ENCODE peak calls at places on chromosomes 13 and 19, in six cellular contexts. K is AG04449, Q is fibroblast of pulmonary artery, C is tibial artery, I is cardiac fibroblast, B is A549. V is an unnamed sample.

GRCh38 chr13:110646442-110647364 is 31.4 kb downstream of the NAXD start:
- DNase-seq in K (no peak), Q (no peak), C (no peak), I (no peak), B (no peak), V (no peak)

GRCh38 chr19:1445185-1445931 is 4.6 kb upstream of the APC2 start:
- DNase-seq in K (no peak), Q (peak; percentile 47), C (no peak), I (peak; percentile 55), B (peak; percentile 84), V (no peak)

GRCh38 chr13:51935326-51936171 is 73.8 kb downstream of the CCDC70 start:
- DNase-seq in K (no peak), Q (peak; percentile 14), C (no peak), I (peak; percentile 5), B (peak; percentile 29), V (no peak)

GRCh38 chr19:39411006-39411831 is 1.2 kb upstream of the PLEKHG2 start:
- DNase-seq in K (no peak), Q (peak; percentile 72), C (peak; percentile 85), I (peak; percentile 89), B (peak; percentile 79), V (no peak)

GRCh38 chr13:50527612-50528509 is 315.6 kb downstream of the DLEU7 start:
- DNase-seq in K (no peak), Q (no peak), C (no peak), I (no peak), B (peak; percentile 4), V (no peak)

GRCh38 chr19:8116437-8117293 is 32.7 kb downstream of the FBN3 start:
- DNase-seq in K (no peak), Q (no peak), C (no peak), I (no peak), B (no peak), V (no peak)

GRCh38 chr13:97431365-97431764 is 2.6 kb upstream of the RAP2A start:
- DNase-seq in K (no peak), Q (no peak), C (no peak), I (no peak), B (no peak), V (no peak)

GRCh38 chr13:30224732-30225131 is 82.6 kb downstream of the KATNAL1 start:
- DNase-seq in K (no peak), Q (peak; percentile 23), C (no peak), I (peak; percentile 10), B (peak; percentile 21), V (no peak)

GRCh38 chr19:3135961-3136683 is at the start of gene GNA15:
- DNase-seq in K (no peak), Q (no peak), C (no peak), I (no peak), B (no peak), V (no peak)

GRCh38 chr13:27117158-27117557 is 54.5 kb downstream of the USP12 start:
- DNase-seq in K (no peak), Q (no peak), C (no peak), I (no peak), B (no peak), V (no peak)

GRCh38 chr19:14114854-14115253 is 2.7 kb downstream of the PRKACA start:
- DNase-seq in K (no peak), Q (no peak), C (no peak), I (peak; percentile 40), B (peak; percentile 60), V (no peak)

GRCh38 chr13:114044486-114044885 is 70.6 kb upstream of the C13orf46 start:
- DNase-seq in K (no peak), Q (peak; percentile 38), C (no peak), I (peak; percentile 71), B (peak; percentile 53), V (no peak)

GRCh38 chr19:39265321-39265916 is 2.8 kb upstream of the IFNL2 start:
- DNase-seq in K (no peak), Q (no peak), C (no peak), I (no peak), B (peak; percentile 39), V (no peak)

GRCh38 chr19:810077-810855 is 11.5 kb downstream of the PLPPR3 start:
- DNase-seq in K (no peak), Q (no peak), C (no peak), I (no peak), B (no peak), V (no peak)

GRCh38 chr19:12865746-12866415 is 15.4 kb downstream of the DNASE2 start:
- DNase-seq in K (no peak), Q (no peak), C (no peak), I (no peak), B (no peak), V (no peak)

GRCh38 chr13:114107686-114108081 is 24.7 kb downstream of the RASA3 start:
- DNase-seq in K (no peak), Q (peak; percentile 72), C (peak; percentile 56), I (peak; percentile 84), B (no peak), V (peak; percentile 76)

GRCh38 chr19:48308695-48309586 is 16.4 kb upstream of the EMP3 start:
- DNase-seq in K (no peak), Q (peak; percentile 47), C (no peak), I (peak; percentile 46), B (peak; percentile 56), V (no peak)

GRCh38 chr13:50189450-50189849 is 174.2 kb downstream of the KCNRG start:
- DNase-seq in K (no peak), Q (no peak), C (no peak), I (no peak), B (no peak), V (no peak)

GRCh38 chr13:52345631-52346251 is 60.2 kb downstream of the THSD1 start:
- DNase-seq in K (no peak), Q (no peak), C (no peak), I (no peak), B (no peak), V (no peak)

GRCh38 chr13:113458218-113459065 is 5.2 kb upstream of the ADPRHL1 start:
- DNase-seq in K (no peak), Q (peak; percentile 20), C (no peak), I (peak; percentile 29), B (peak; percentile 21), V (peak; percentile 45)

GRCh38 chr13:113053376-113053775 is 52.2 kb upstream of the F7 start:
- DNase-seq in K (no peak), Q (no peak), C (no peak), I (no peak), B (no peak), V (no peak)

GRCh38 chr19:35943542-35944301 is 7.5 kb downstream of the LRFN3 start:
- DNase-seq in K (no peak), Q (no peak), C (no peak), I (no peak), B (no peak), V (no peak)

GRCh38 chr19:41335467-41335866 is 18.3 kb downstream of the TGFB1 start:
- DNase-seq in K (no peak), Q (no peak), C (no peak), I (no peak), B (no peak), V (no peak)

GRCh38 chr13:68199271-68199670 is 969.1 kb upstream of the PCDH9 start:
- DNase-seq in K (no peak), Q (no peak), C (no peak), I (no peak), B (no peak), V (no peak)

GRCh38 chr13:38350114-38350617 is 515 bp downstream of the UFM1 start:
- DNase-seq in K (no peak), Q (peak; percentile 64), C (peak; percentile 78), I (peak; percentile 66), B (peak; percentile 44), V (peak; percentile 28)
- H3K4me3 ChIP-seq in K (peak overlapping the region; percentile 86), Q (peak overlapping the region; percentile 88), C (peak overlapping the region; percentile 67), I (peak overlapping the region; percentile 78), B (peak overlapping the region; percentile 91), V (peak overlapping the region; percentile 85)

DNA sequence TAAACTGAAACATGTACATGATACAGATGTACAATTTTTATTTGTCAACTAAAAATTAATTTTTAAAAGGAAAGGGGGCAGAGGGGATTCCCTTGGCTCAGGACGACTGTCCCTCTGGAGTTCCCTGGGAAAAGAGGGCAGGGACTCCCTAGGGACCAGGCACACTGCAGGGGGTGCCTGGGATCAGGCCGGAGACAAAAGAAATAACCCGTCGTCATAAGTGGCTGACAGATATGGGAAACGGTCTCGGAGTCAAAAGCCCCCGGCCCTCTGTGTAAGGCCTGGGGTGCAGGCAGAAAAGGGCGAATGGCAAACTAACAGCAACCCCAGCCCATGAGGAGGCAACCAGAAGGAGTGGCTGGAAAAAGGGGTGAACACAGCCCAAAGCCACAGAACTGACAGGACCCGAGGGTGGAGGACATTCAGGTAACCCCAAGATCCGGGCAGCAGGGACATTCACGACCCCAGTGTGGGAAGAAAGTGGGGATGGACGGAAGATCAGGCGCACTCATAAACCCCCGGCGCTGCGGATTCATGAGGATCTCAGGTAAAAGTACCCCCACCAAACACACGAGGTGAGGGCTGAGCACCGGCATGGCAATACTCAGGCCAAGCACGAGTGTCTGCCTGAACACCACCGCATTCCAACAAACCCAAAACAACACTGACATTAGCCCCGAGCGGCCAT is 6.7 kb downstream of the MLLT1 start:
- DNase-seq in K (no peak), Q (no peak), C (no peak), I (no peak), B (no peak), V (no peak)
- H3K4me3 ChIP-seq in K (no peak overlapping the region), Q (peak overlapping the region; percentile 36), C (peak overlapping the region; percentile 25), I (peak overlapping the region; percentile 32), B (no peak overlapping the region), V (peak overlapping the region; percentile 8)

GRCh38 chr13:40615619-40616018 is 50.8 kb downstream of the FOXO1 start:
- DNase-seq in K (no peak), Q (no peak), C (no peak), I (no peak), B (no peak), V (no peak)

GRCh38 chr13:40611635-40612422 is 54.6 kb downstream of the FOXO1 start:
- DNase-seq in K (no peak), Q (no peak), C (no peak), I (no peak), B (no peak), V (no peak)

GRCh38 chr13:40613192-40613818 is 53.1 kb downstream of the FOXO1 start:
- DNase-seq in K (no peak), Q (no peak), C (no peak), I (no peak), B (no peak), V (no peak)

GRCh38 chr13:40611004-40611403 is 55.4 kb downstream of the FOXO1 start:
- DNase-seq in K (no peak), Q (peak; percentile 16), C (no peak), I (no peak), B (no peak), V (no peak)

GRCh38 chr13:40613954-40614353 is 52.5 kb downstream of the FOXO1 start:
- DNase-seq in K (no peak), Q (no peak), C (no peak), I (no peak), B (no peak), V (no peak)
- H3K4me3 ChIP-seq in K (no peak overlapping the region), Q (no peak overlapping the region), C (no peak overlapping the region), I (no peak overlapping the region), B (no peak overlapping the region), V (no peak overlapping the region)

GRCh38 chr13:36518707-36519106 is 86.4 kb downstream of the CCNA1 start:
- DNase-seq in K (no peak), Q (no peak), C (no peak), I (no peak), B (no peak), V (no peak)

GRCh38 chr13:36515466-36515865 is 83.2 kb downstream of the CCNA1 start:
- DNase-seq in K (no peak), Q (no peak), C (no peak), I (no peak), B (no peak), V (no peak)

GRCh38 chr13:36519432-36519831 is 87.1 kb downstream of the CCNA1 start:
- DNase-seq in K (no peak), Q (no peak), C (no peak), I (no peak), B (no peak), V (no peak)

GRCh38 chr13:36516225-36516624 is 83.9 kb downstream of the CCNA1 start:
- DNase-seq in K (no peak), Q (no peak), C (no peak), I (no peak), B (no peak), V (no peak)

GRCh38 chr13:36520111-36520510 is 87.8 kb downstream of the CCNA1 start:
- DNase-seq in K (no peak), Q (no peak), C (no peak), I (no peak), B (no peak), V (no peak)
- H3K4me3 ChIP-seq in K (no peak overlapping the region), Q (no peak overlapping the region), C (no peak overlapping the region), I (no peak overlapping the region), B (no peak overlapping the region), V (no peak overlapping the region)